ENCODE peak calls at places on chromosomes 12 and 14, in four cellular contexts. H is GM23338, T is heart left ventricle, A is heart right ventricle. D is an unnamed sample. For H3K4me1, the result is how much of the 10 kb centered on the place peaks cover.

GRCh38 chr12:34404377-34405285 is 382.3 kb downstream of the ALG10 start:
- DNase-seq in H (no peak), T (peak), A (no peak), D (no peak)

GRCh38 chr12:14618990-14619389 is 51.3 kb upstream of the PLBD1 start:
- DNase-seq in H (peak), T (no peak), A (peak), D (no peak)

GRCh38 chr14:80323266-80323665 is 112.0 kb upstream of the DIO2 start:
- DNase-seq in H (no peak), T (no peak), A (no peak), D (no peak)

GRCh38 chr14:105021656-105022275 is 883 bp upstream of the CDCA4 start:
- DNase-seq in H (peak), T (no peak), A (no peak), D (no peak)

GRCh38 chr12:63276537-63277365 is 125.8 kb upstream of the AVPR1A start:
- DNase-seq in H (peak), T (no peak), A (no peak), D (no peak)

GRCh38 chr12:27388650-27389049 is 56.0 kb downstream of the BMAL2 start:
- DNase-seq in H (no peak), T (no peak), A (no peak), D (no peak)

GRCh38 chr14:80124794-80125193 is 86.5 kb downstream of the DIO2 start:
- DNase-seq in H (no peak), T (no peak), A (no peak), D (no peak)

GRCh38 chr14:92563359-92563758 is 49.8 kb downstream of the RIN3 start:
- DNase-seq in H (no peak), T (no peak), A (no peak), D (no peak)

GRCh38 chr14:58755026-58755929 is 117.5 kb downstream of the DACT1 start:
- DNase-seq in H (peak), T (no peak), A (peak), D (peak)

GRCh38 chr12:122208073-122208820 is 4.7 kb downstream of the B3GNT4 start:
- DNase-seq in H (no peak), T (no peak), A (no peak), D (no peak)

GRCh38 chr12:1811281-1811947 is 9.0 kb upstream of the LRTM2 start:
- DNase-seq in H (no peak), T (peak), A (no peak), D (peak)

GRCh38 chr14:102078840-102079699 is 7.8 kb downstream of the HSP90AA1 start:
- DNase-seq in H (no peak), T (no peak), A (no peak), D (no peak)

GRCh38 chr12:40253936-40254335 is 29.1 kb downstream of the LRRK2 start:
- DNase-seq in H (no peak), T (no peak), A (no peak), D (no peak)

GRCh38 chr14:104878582-104878981 is 13.5 kb downstream of the CEP170B start:
- DNase-seq in H (no peak), T (peak), A (no peak), D (no peak)

GRCh38 chr12:80353254-80353653 is 90.8 kb upstream of the PTPRQ start:
- DNase-seq in H (no peak), T (no peak), A (no peak), D (no peak)

GRCh38 chr12:75781532-75782046 is 250.0 kb downstream of the PHLDA1 start:
- DNase-seq in H (no peak), T (no peak), A (peak), D (no peak)

GRCh38 chr14:68292467-68293334 is 473.1 kb downstream of the RAD51B start:
- DNase-seq in H (no peak), T (no peak), A (no peak), D (no peak)

GRCh38 chr12:67648306-67649164 is at the start of gene DYRK2:
- DNase-seq in H (peak), T (peak), A (peak), D (peak)

GRCh38 chr12:82605115-82605514 is 81.6 kb upstream of the TMTC2 start:
- DNase-seq in H (no peak), T (no peak), A (no peak), D (no peak)

GRCh38 chr12:29066061-29066588 is 83.0 kb upstream of the FAR2 start:
- DNase-seq in H (no peak), T (no peak), A (no peak), D (peak)

GRCh38 chr14:61752626-61753025 is 9.6 kb upstream of the SNAPC1 start:
- DNase-seq in H (no peak), T (no peak), A (no peak), D (no peak)

GRCh38 chr14:96239759-96240158 is 16.3 kb upstream of the BDKRB1 start:
- DNase-seq in H (no peak), T (no peak), A (no peak), D (no peak)

GRCh38 chr14:27427796-27428195 is 830.0 kb upstream of the NOVA1 start:
- DNase-seq in H (no peak), T (no peak), A (no peak), D (no peak)

GRCh38 chr12:45707241-45707857 is 22.2 kb upstream of the ARID2 start:
- DNase-seq in H (no peak), T (no peak), A (no peak), D (no peak)

GRCh38 chr12:107130830-107131760 is 37.7 kb upstream of the CRY1 start:
- DNase-seq in H (no peak), T (no peak), A (no peak), D (no peak)

GRCh38 chr12:10033783-10034381 is 3.4 kb downstream of the CLEC9A start:
- DNase-seq in H (peak), T (no peak), A (no peak), D (no peak)

GRCh38 chr12:71870409-71870808 is 30.9 kb downstream of the TBC1D15 start:
- DNase-seq in H (no peak), T (no peak), A (no peak), D (no peak)

GRCh38 chr12:38102197-38102596 is 214.4 kb upstream of the ALG10B start:
- DNase-seq in H (no peak), T (no peak), A (no peak), D (no peak)

GRCh38 chr14:58637391-58638230 is at the start of gene DACT1:
- DNase-seq in H (peak), T (peak), A (peak), D (peak)

GRCh38 chr14:67285876-67286452 is 44.7 kb downstream of the PALS1 start:
- DNase-seq in H (peak), T (no peak), A (no peak), D (no peak)
- H3K4me1 ChIP-seq in H (under half), T (under half), A (under half), D (under half)

GRCh38 chr12:93782854-93783253 is 105.7 kb downstream of the CRADD start:
- DNase-seq in H (no peak), T (no peak), A (no peak), D (no peak)

GRCh38 chr12:93783827-93784226 is 106.7 kb downstream of the CRADD start:
- DNase-seq in H (no peak), T (no peak), A (no peak), D (no peak)

GRCh38 chr12:93786669-93787397 is 109.7 kb downstream of the CRADD start:
- DNase-seq in H (no peak), T (no peak), A (no peak), D (no peak)

GRCh38 chr12:93784339-93785086 is 107.3 kb downstream of the CRADD start:
- DNase-seq in H (no peak), T (no peak), A (peak), D (no peak)

GRCh38 chr12:93785262-93786010 is 108.3 kb downstream of the CRADD start:
- DNase-seq in H (peak), T (no peak), A (peak), D (no peak)
- H3K4me1 ChIP-seq in H (under half), T (under half), A (under half), D (under half)

GRCh38 chr12:53838978-53839377 is 87.2 kb upstream of the CISTR start:
- DNase-seq in H (no peak), T (no peak), A (no peak), D (no peak)
- H3K4me1 ChIP-seq in H (under half), T (under half), A (under half), D (under half)

DNA sequence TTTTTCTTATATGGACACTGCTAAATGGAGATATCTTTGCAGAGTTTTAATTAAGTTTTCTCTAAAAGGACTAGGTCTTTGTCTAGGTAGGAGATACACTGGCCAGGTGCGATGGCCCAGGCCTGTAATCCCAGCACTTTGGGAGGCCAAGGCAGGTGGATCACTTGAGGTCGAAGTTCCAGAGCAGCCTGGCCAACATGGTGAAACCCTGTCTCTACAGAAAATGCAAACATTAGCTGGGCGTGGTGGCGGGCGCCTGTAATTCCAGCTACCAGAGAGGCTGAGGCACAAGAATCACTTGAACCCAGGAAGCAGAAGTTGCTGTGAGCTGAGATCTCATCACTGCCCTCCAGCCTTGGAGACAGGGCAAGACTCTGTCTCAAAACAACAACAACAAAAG is 17.1 kb upstream of the CERS5 start:
- DNase-seq in H (no peak), T (no peak), A (no peak), D (no peak)
- H3K4me1 ChIP-seq in H (under half), T (under half), A (under half), D (under half)

DNA sequence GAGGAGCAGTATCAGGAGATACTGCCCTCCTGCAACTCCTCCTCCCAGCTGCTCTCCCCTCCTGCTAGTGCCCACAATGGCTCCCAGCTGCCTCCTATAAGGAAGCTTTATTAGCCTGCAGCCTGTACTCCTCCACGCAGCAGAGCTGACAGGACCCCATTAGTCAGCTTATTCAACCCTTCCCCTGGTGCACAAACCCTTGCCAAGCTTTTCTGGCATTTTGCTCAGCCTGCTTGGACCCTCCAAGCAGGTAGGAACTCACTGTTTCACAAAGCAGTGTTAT is 6.9 kb upstream of the AQP2 start:
- DNase-seq in H (no peak), T (no peak), A (no peak), D (no peak)
- H3K4me1 ChIP-seq in H (under half), T (under half), A (under half), D (under half)

DNA sequence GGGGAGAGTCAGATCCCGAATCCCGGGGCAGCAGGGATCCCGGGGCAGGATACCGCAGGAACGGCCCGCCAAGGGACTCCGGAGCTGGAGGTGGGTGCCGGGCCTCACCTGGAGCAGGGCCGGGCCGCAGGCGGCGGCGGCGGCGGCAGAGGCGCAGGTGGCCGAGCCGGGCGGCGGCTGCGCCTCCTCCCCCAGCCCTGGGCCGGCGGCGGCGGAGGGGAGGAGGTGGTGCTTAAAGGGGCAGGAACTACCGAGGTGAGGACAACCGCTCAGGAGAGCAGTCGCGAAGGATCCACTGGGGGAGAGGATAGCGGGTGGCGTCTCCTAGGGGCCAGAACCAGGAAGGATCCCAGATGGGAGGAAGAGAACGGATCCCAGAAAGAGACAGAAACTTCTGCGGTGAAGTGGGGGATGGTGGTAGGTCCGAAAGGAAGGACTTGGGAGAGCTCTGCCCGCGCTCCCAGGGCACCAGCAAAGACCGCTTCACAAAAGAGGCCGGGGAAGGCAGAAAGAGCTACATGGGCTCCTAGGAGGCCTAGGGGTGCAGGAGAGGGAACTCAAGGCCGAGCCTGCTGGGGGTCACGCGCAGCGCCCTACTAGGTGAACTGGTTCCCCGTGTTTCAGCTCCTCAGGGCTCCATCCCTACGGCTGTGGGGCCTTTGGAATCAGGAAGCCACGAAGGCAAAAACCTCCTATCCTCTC is 4.9 kb upstream of the BAZ2A start:
- DNase-seq in H (peak), T (peak), A (peak), D (peak)
- H3K4me1 ChIP-seq in H (under half), T (under half), A (under half), D (under half)

GRCh38 chr14:56812364-56813103 is 2.3 kb upstream of the OTX2 start:
- DNase-seq in H (no peak), T (no peak), A (no peak), D (no peak)

GRCh38 chr14:56813143-56813551 is 2.9 kb upstream of the OTX2 start:
- DNase-seq in H (peak), T (no peak), A (no peak), D (no peak)

GRCh38 chr14:56810850-56811595 is 744 bp upstream of the OTX2 start:
- DNase-seq in H (peak), T (no peak), A (no peak), D (no peak)

GRCh38 chr14:56810341-56810740 is at the start of gene OTX2:
- DNase-seq in H (peak), T (no peak), A (no peak), D (no peak)

DNA sequence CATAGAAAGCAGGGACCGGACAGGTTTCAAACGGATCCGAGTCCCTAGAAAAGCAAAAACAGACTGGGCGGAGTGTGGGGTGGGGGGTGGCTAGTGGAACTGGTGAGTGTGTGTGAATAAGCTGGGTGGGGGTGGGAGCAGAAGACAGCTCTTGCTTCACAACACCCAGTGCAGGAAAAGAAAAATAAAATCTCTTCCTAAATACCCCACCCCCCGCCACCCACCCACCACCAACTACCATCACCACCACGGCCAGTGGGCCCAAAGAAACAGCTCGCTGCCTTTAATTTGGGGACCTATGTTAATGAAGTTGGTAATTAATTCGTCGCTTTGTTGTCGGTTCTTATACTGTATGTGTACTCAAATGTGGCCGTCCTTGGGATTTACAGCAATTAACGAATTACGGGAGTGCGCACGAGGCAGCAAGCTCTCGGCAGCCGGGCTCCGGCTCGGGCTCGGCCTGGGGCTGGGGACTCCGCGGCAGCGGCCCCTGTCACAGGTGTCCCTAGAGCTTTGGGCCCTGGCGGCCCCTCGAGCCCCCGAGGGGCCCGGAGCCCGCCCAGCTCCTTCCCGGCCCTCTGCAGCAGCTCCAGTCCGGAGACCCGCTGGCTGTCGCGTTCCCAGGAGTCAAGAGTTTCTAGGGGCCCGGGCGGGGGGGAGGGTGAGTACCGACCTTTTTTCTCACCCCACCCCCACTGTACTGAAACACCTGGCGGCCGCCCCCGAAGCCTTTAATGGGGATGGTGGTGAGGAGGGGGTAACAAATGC is 1.5 kb upstream of the OTX2 start:
- DNase-seq in H (peak), T (no peak), A (no peak), D (no peak)
- H3K4me1 ChIP-seq in H (half or more), T (under half), A (under half), D (under half)

DNA sequence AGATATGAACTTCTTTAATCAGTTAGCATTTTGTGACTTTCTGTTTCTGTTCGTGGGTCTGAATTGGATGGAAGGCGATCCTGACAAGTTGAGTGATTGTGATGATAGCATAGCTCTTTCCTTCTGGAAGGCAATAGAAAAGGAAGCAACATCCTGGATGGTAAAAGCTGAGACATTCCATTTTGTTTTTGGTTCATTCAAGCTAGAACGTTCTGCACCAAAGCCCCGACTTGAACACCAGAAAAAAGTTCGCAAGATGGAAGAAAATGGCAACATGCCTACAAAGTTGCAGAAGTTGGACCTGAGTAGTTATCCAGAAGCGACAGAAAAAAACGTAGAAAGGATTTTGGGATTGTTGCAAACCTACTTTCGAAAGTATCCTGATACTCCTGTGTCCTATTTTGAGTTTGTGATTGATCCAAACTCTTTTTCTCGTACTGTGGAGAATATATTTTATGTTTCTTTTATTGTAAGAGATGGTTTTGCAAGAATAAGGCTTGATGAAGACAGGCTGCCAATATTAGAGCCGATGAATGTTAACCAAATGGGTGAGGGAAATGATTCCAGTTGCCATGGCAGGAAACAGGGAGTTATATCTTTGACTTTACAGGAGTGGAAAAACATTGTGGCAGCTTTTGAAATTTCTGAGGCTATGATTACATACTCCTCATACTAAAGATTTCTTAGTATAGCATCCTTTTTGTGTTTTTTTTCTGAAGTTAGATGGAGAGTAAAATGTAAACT is 894 bp downstream of the EID3 start:
- DNase-seq in H (no peak), T (no peak), A (no peak), D (no peak)
- H3K4me1 ChIP-seq in H (under half), T (under half), A (under half), D (under half)